ENCODE peak calls at places on chromosomes 3 and 15, in ten cellular contexts. I, L, T, Y, N, H, M, E, D and O are unnamed samples.

GRCh38 chr3:169562988-169563774 is 100.3 kb downstream of the MECOM start:
- DNase-seq in D (no peak), N (no peak), L (no peak), M (no peak), I (peak), Y (peak), T (no peak), H (no peak), E (no peak), O (no peak)

GRCh38 chr3:170207717-170208116 is 14.5 kb upstream of the PRKCI start:
- DNase-seq in T (no peak), Y (no peak), I (no peak), H (no peak), D (no peak), M (no peak), L (no peak), N (no peak), E (no peak), O (no peak)

GRCh38 chr3:128456776-128457715 is 9.6 kb downstream of the DNAJB8 start:
- DNase-seq in I (no peak), H (no peak), N (no peak), D (no peak), T (no peak), Y (no peak), E (no peak), M (no peak), L (no peak), O (peak)

GRCh38 chr3:125406070-125406469 is 30.9 kb upstream of the ZNF148 start:
- DNase-seq in E (no peak), M (no peak), H (no peak), N (no peak), T (no peak), I (no peak), Y (no peak), D (no peak), L (no peak), O (no peak)

GRCh38 chr3:184636774-184637316 is 75.0 kb downstream of the MAGEF1 start:
- DNase-seq in N (peak), T (peak), Y (no peak), I (no peak), H (peak), D (peak), M (no peak), L (no peak), E (peak), O (no peak)

GRCh38 chr15:46080018-46080417 is 445.2 kb downstream of the SQOR start:
- DNase-seq in H (no peak), E (no peak), N (no peak), L (no peak), M (no peak), T (no peak), D (no peak), Y (peak), I (no peak), O (peak)

GRCh38 chr3:193720169-193720568 is 127.2 kb downstream of the OPA1 start:
- DNase-seq in Y (no peak), H (no peak), M (no peak), I (no peak), L (no peak), D (no peak), T (no peak), E (no peak), N (no peak), O (no peak)

GRCh38 chr15:62390793-62391543 is 225.9 kb upstream of the C2CD4B start:
- DNase-seq in D (peak), I (peak), E (no peak), H (no peak), T (peak), L (peak), N (peak), M (peak), Y (peak), O (peak)

GRCh38 chr3:100525753-100526612 is 33.6 kb downstream of the TMEM45A start:
- DNase-seq in T (peak), L (no peak), D (peak), Y (no peak), M (no peak), E (peak), I (no peak), N (peak), H (no peak), O (no peak)

GRCh38 chr3:48429416-48430358 is at the start of gene PLXNB1:
- DNase-seq in N (peak), H (no peak), D (peak), Y (peak), M (peak), T (peak), L (peak), E (peak), I (peak), O (peak)

GRCh38 chr15:60620707-60621106 is 141.8 kb upstream of the ICE2 start:
- DNase-seq in H (no peak), N (no peak), M (no peak), E (no peak), T (no peak), Y (no peak), I (no peak), L (no peak), D (peak), O (no peak)

GRCh38 chr3:193777524-193777923 is 184.5 kb downstream of the OPA1 start:
- DNase-seq in N (no peak), I (peak), Y (no peak), L (peak), M (no peak), T (no peak), D (no peak), H (no peak), E (no peak), O (no peak)

GRCh38 chr15:31397851-31398661 is 71.4 kb downstream of the KLF13 start:
- DNase-seq in E (no peak), L (no peak), M (peak), I (peak), Y (no peak), D (peak), H (no peak), N (no peak), T (no peak), O (peak)

GRCh38 chr3:9747267-9747666 is 2.5 kb upstream of the OGG1 start:
- DNase-seq in D (peak), L (no peak), H (no peak), N (peak), E (no peak), M (no peak), Y (no peak), I (no peak), T (peak), O (no peak)

GRCh38 chr3:9600597-9600996 is 47.0 kb upstream of the LHFPL4 start:
- DNase-seq in M (peak), T (no peak), N (no peak), D (no peak), H (no peak), L (peak), E (no peak), I (peak), Y (peak), O (no peak)

GRCh38 chr15:52183562-52184173 is 7.5 kb downstream of the GNB5 start:
- DNase-seq in L (peak), E (peak), D (peak), I (peak), H (peak), T (peak), M (no peak), Y (no peak), N (peak), O (no peak)

GRCh38 chr3:5022966-5023776 is 43.9 kb downstream of the BHLHE40 start:
- DNase-seq in M (no peak), T (peak), E (peak), L (no peak), N (peak), I (no peak), D (peak), Y (no peak), H (peak), O (no peak)

GRCh38 chr3:45225465-45226205 is 452 bp downstream of the TMEM158 start:
- DNase-seq in E (no peak), D (no peak), N (peak), Y (peak), M (peak), H (no peak), L (peak), T (no peak), I (no peak), O (peak)

GRCh38 chr15:60511351-60512157 is 32.6 kb upstream of the ICE2 start:
- DNase-seq in E (no peak), Y (no peak), M (no peak), N (no peak), L (no peak), D (no peak), H (no peak), T (no peak), I (no peak), O (no peak)

GRCh38 chr3:140395134-140396075 is 282.5 kb upstream of the TRIM42 start:
- DNase-seq in L (no peak), H (no peak), Y (no peak), E (no peak), T (no peak), I (no peak), N (no peak), M (no peak), D (peak), O (no peak)

GRCh38 chr15:50854594-50855490 is 53.6 kb upstream of the AP4E1 start:
- DNase-seq in L (no peak), Y (no peak), E (no peak), N (peak), T (no peak), D (no peak), I (no peak), H (no peak), M (no peak), O (no peak)

GRCh38 chr3:53046171-53047170 is 598 bp upstream of the SFMBT1 start:
- DNase-seq in N (peak), L (peak), I (peak), Y (peak), M (peak), T (no peak), D (peak), H (peak), E (peak), O (peak)

GRCh38 chr3:39254806-39255449 is 24.9 kb downstream of the CX3CR1 start:
- DNase-seq in M (no peak), E (peak), T (peak), H (no peak), I (no peak), N (peak), D (peak), L (no peak), Y (no peak), O (no peak)

GRCh38 chr15:71651750-71652186 is 158.6 kb upstream of the NR2E3 start:
- DNase-seq in M (no peak), T (peak), H (no peak), L (no peak), I (peak), E (peak), N (peak), Y (peak), D (peak), O (peak)

GRCh38 chr3:112629425-112629824 is 11.5 kb downstream of the CCDC80 start:
- DNase-seq in M (peak), N (peak), T (peak), I (peak), E (peak), H (no peak), Y (no peak), L (peak), D (peak), O (no peak)

GRCh38 chr3:99712291-99712954 is 74.0 kb downstream of the COL8A1 start:
- DNase-seq in Y (no peak), M (no peak), L (no peak), I (no peak), D (no peak), E (no peak), T (no peak), N (no peak), H (no peak), O (no peak)

GRCh38 chr3:131591394-131591990 is 88.7 kb upstream of the MRPL3 start:
- DNase-seq in E (no peak), N (peak), H (no peak), T (peak), D (peak), Y (no peak), I (no peak), M (no peak), L (no peak), O (no peak)

GRCh38 chr15:80832676-80833075 is 53.5 kb downstream of the CEMIP start:
- DNase-seq in L (no peak), E (no peak), Y (no peak), H (no peak), N (no peak), M (no peak), D (peak), I (no peak), T (no peak), O (no peak)

GRCh38 chr15:68410466-68411200 is 21.3 kb downstream of the ITGA11 start:
- DNase-seq in Y (no peak), I (no peak), H (peak), N (no peak), L (no peak), E (no peak), D (no peak), M (no peak), T (no peak), O (peak)

GRCh38 chr15:50163719-50164410 is 18.1 kb upstream of the SLC27A2 start:
- DNase-seq in H (no peak), E (no peak), N (no peak), L (no peak), I (no peak), M (no peak), D (no peak), Y (no peak), T (no peak), O (no peak)